ENCODE peak calls at places on chromosome 5, in six cellular contexts. S is right atrium auricular region, H is psoas muscle, L is heart left ventricle, J is tibial artery, I is MM.1S. N is an unnamed sample.

GRCh38 chr5:2757563-2758311 is 6.3 kb upstream of the IRX2 start:
- DNase-seq in S (peak), H (no peak), J (peak), L (no peak), I (no peak), N (no peak)

GRCh38 chr5:180370861-180371641 is 17.9 kb upstream of the GFPT2 start:
- DNase-seq in I (no peak), J (no peak), S (peak), H (peak), L (peak), N (no peak)

GRCh38 chr5:108637110-108637509 is 110.6 kb upstream of the FER start:
- DNase-seq in I (no peak), J (no peak), H (no peak), S (no peak), L (no peak), N (no peak)

GRCh38 chr5:137071941-137072340 is 427.2 kb downstream of the SPOCK1 start:
- DNase-seq in S (no peak), H (no peak), J (no peak), I (no peak), L (no peak), N (no peak)

GRCh38 chr5:180424094-180424493 is 70.1 kb upstream of the CNOT6 start:
- DNase-seq in L (no peak), S (no peak), H (no peak), J (no peak), I (no peak), N (no peak)

GRCh38 chr5:180352116-180352975 is 790 bp downstream of the GFPT2 start:
- DNase-seq in H (peak), L (peak), S (no peak), I (no peak), J (peak), N (no peak)

GRCh38 chr5:76818844-76819831 is at the start of gene F2RL1:
- DNase-seq in L (peak), I (peak), H (peak), J (peak), S (peak), N (peak)

GRCh38 chr5:115415143-115415491 is 118.7 kb upstream of the CCDC112 start:
- DNase-seq in H (no peak), I (no peak), J (no peak), S (no peak), L (peak), N (no peak)

GRCh38 chr5:6823996-6824395 is 110.8 kb downstream of the TENT4A start:
- DNase-seq in S (no peak), H (no peak), I (no peak), J (no peak), L (no peak), N (no peak)

GRCh38 chr5:98771389-98772109 is 1.9 kb upstream of the RGMB start:
- DNase-seq in I (peak), H (no peak), J (no peak), L (no peak), S (peak), N (peak)

GRCh38 chr5:95878417-95879323 is 56.1 kb upstream of the GLRX start:
- DNase-seq in J (no peak), H (no peak), S (no peak), I (no peak), L (no peak), N (no peak)

GRCh38 chr5:36692791-36693763 is 86.7 kb downstream of the SLC1A3 start:
- DNase-seq in I (peak), L (peak), S (peak), H (peak), J (peak), N (peak)

GRCh38 chr5:36690041-36690941 is 83.9 kb downstream of the SLC1A3 start:
- DNase-seq in S (peak), H (peak), J (peak), L (peak), I (peak), N (peak)

GRCh38 chr5:36694351-36694750 is 87.9 kb downstream of the SLC1A3 start:
- DNase-seq in H (no peak), J (no peak), L (no peak), S (no peak), I (no peak), N (no peak)

GRCh38 chr5:36691241-36691640 is 84.8 kb downstream of the SLC1A3 start:
- DNase-seq in I (no peak), L (no peak), J (no peak), S (no peak), H (no peak), N (no peak)

GRCh38 chr5:36691993-36692392 is 85.6 kb downstream of the SLC1A3 start:
- DNase-seq in S (no peak), H (peak), L (peak), J (no peak), I (no peak), N (no peak)
- H3K27ac ChIP-seq in S (peak), H (peak), L (peak), J (peak), I (no peak), N (no peak)

GRCh38 chr5:132776077-132776931 is 735 bp downstream of the SEPTIN8 start:
- DNase-seq in L (peak), J (peak), H (peak), S (no peak), I (no peak), N (peak)

GRCh38 chr5:132775439-132776076 is 1.5 kb downstream of the SEPTIN8 start:
- DNase-seq in H (no peak), I (no peak), L (no peak), J (peak), S (no peak), N (no peak)

GRCh38 chr5:132774406-132774805 is 2.6 kb downstream of the SEPTIN8 start:
- DNase-seq in J (peak), I (no peak), L (no peak), H (no peak), S (no peak), N (no peak)

GRCh38 chr5:132773601-132774355 is 3.3 kb downstream of the SEPTIN8 start:
- DNase-seq in H (no peak), I (no peak), S (no peak), J (no peak), L (no peak), N (no peak)

GRCh38 chr5:132774896-132775295 is 2.1 kb downstream of the SEPTIN8 start:
- DNase-seq in L (peak), S (no peak), I (no peak), J (peak), H (peak), N (no peak)
- H3K4me3 ChIP-seq in L (no peak), S (no peak), I (no peak), J (no peak), H (peak), N (no peak)

DNA sequence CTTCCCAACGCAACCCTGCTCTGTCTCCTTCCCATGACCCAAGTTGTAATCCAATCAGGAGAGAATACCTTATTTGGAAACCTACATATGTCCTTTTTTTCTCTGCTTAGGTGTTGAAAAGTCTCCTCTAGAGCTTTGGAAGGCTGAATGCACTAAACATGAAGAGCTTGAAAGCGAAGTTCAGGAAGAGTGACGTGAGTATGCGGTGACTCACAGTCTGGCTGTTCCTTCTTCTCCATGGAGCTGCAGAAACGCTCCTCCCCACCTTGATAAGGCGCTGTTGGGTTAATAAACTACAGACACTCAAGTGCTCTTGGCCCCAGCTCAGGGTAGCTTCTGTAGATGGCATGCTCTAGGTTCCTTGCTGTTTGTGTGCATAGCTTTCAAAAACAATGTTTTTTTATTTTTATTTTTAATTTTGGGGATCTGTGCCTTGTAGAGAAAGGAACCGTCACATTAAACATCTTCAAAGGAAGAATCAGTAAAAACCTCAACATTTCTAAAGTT is 30.7 kb downstream of the RAI14 start:
- DNase-seq in L (peak), J (peak), H (peak), I (no peak), S (peak), N (peak)
- TF ChIP-seq CTCF in L (no peak), J (no peak), H (no peak), I (no peak), S (no peak), N (no peak)

GRCh38 chr5:17103471-17103870 is 114.0 kb upstream of the BASP1 start:
- DNase-seq in L (no peak), H (no peak), J (no peak), S (no peak), I (no peak), N (no peak)

GRCh38 chr5:17099946-17100345 is 117.5 kb upstream of the BASP1 start:
- DNase-seq in H (no peak), J (no peak), S (no peak), L (no peak), I (no peak), N (no peak)

DNA sequence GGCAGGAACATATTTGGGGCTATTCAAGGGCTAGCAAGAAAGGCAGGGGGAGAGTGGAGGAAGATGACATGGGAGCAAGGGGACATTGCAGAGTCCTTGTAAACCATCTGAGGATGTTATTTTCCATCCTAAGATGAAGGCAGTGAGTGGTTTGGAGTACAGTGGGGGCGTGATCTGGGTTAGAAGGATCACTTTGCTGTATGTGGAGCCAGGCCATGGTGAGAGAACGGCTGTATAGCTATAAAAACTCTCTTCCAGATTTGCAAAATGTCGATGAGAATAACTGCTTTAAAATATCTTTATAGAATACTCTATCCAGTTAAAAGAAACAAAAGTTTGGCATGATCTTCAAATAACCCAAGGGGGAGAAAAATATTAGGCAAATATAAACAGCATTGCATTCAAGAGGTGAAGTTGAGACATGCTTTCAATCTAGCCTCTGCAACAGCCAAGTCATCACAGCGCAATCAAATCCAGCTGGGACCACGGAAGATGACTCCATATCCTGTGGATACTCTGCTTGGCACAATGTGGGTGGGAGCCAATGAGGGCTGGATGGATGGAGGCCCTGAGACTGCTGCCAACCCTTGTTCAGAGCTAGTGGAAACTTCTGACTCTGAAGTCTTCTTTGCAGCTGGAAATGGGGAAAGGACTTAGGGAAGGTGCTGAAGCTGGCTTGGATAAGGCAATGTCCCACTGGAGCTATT is 111.5 kb upstream of the BASP1 start:
- DNase-seq in I (no peak), S (no peak), J (no peak), L (peak), H (no peak), N (no peak)
- H3K27ac ChIP-seq in I (no peak), S (no peak), J (no peak), L (no peak), H (no peak), N (no peak)

GRCh38 chr5:90555666-90556065 is 2.9 kb upstream of the ADGRV1 start:
- DNase-seq in I (no peak), S (no peak), H (no peak), L (no peak), J (no peak), N (no peak)

GRCh38 chr5:90554358-90555006 is 4.1 kb upstream of the ADGRV1 start:
- DNase-seq in L (no peak), I (no peak), S (no peak), J (no peak), H (no peak), N (no peak)

GRCh38 chr5:90557871-90558270 is 726 bp upstream of the ADGRV1 start:
- DNase-seq in S (no peak), L (no peak), J (no peak), H (no peak), I (peak), N (no peak)

GRCh38 chr5:90558344-90559192 is at the start of gene ADGRV1:
- DNase-seq in H (peak), I (peak), J (peak), S (no peak), L (peak), N (peak)

DNA sequence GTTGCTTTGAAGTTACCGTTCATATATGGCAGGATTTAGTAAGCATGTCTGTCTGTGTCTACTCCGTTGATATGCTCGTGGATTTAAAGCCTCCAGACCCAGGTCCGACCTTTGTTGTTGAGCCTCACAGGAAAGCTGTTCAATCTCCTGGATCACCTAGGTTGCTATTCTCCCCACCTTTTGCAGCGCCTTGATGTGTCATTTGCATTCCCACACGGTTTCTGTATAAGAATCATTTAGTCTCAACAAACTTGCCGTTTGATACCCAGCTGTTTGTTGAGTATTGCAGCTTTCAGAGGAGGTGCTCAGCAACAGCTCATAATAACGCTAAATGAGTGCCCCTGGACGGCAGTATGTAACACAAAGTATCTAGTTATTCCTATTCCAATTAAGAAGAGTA is 1.2 kb upstream of the ADGRV1 start:
- DNase-seq in S (no peak), H (no peak), L (no peak), I (no peak), J (no peak), N (no peak)
- H3K4me3 ChIP-seq in S (no peak), H (no peak), L (no peak), I (no peak), J (no peak), N (no peak)

DNA sequence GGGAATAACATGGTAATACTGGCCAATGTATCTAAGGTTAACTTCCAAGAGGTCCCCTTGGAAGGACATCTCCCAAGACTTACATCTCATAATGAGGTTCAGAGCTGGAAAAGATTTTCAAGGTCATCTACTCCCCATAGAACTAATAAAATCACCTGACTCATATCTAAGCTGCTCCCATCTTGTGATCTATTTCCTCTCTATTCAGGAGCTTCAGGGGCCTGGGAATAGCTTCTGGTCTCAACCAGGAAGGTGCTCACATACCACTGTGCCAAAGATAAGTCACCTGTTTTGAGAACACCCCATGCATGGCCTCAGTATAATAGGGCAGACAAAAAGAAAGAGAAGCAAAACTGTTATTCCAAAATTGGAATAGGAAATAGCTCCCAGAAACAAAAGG is 74.2 kb downstream of the OXCT1 start:
- DNase-seq in L (no peak), J (no peak), S (no peak), H (no peak), I (no peak), N (no peak)
- TF ChIP-seq CTCF in L (no peak), J (no peak), S (no peak), H (no peak), I (no peak), N (no peak)

N was measured in A673.